ENCODE peak calls at places on chromosomes 7 and 10, in four cellular contexts. S is right lobe of liver; F is stimulated activated CD4-positive, alpha-beta T cell treated with anti-CD3 and anti-CD28 coated beads, Interleukin-4, amount 100 ng/mL, for 48 hours; G is RKO. L is an unnamed sample.

GRCh38 chr10:29533046-29533445 is 101.7 kb downstream of the SVIL start:
- DNase-seq in S (no peak), F (no peak), G (no peak), L (no peak)

GRCh38 chr7:93119191-93119905 is 1.6 kb upstream of the SAMD9 start:
- DNase-seq in G (no peak), F (no peak), S (no peak), L (no peak)

GRCh38 chr7:88146611-88147010 is 73.2 kb downstream of the SRI start:
- DNase-seq in F (no peak), G (no peak), S (no peak), L (no peak)

GRCh38 chr10:65033957-65034356 is 1512.8 kb downstream of the REEP3 start:
- DNase-seq in G (no peak), S (peak; percentile 55), F (no peak), L (no peak)

GRCh38 chr10:124995605-124996004 is 53.7 kb downstream of the ZRANB1 start:
- DNase-seq in F (no peak), S (peak; percentile 44), G (no peak), L (peak; percentile 3)

GRCh38 chr7:105270117-105270516 is 118.6 kb downstream of the SRPK2 start:
- DNase-seq in S (no peak), G (no peak), F (no peak), L (no peak)

GRCh38 chr7:27248911-27249723 is 6.5 kb downstream of the EVX1 start:
- DNase-seq in S (no peak), F (no peak), G (no peak), L (no peak)

GRCh38 chr7:40470111-40470736 is 335.4 kb downstream of the SUGCT start:
- DNase-seq in G (no peak), F (no peak), S (peak; percentile 62), L (no peak)

GRCh38 chr7:129610709-129611245 is 743 bp upstream of the NRF1 start:
- DNase-seq in G (no peak), S (no peak), F (peak; percentile 2), L (no peak)

L was measured in progenitor cell of endocrine pancreas.